ENCODE peak calls at places on chromosomes 5 and 9, in six cellular contexts. Z is AML-193; W is GF-D8; Y is breast epithelium; Q is activated T-helper 2 cell treated with anti-CD3 and anti-CD28 coated beads, Interferon-gamma antibody, Interleukin-2, Interleukin-4, amounts not matched to agents 10 μg/mL and 5 μg/mL and 100 μg/mL, durations not matched to agents 14 hours and 24 hours and 36 hours; E is tibial nerve. T is an unnamed sample.

GRCh38 chr5:170141636-170142035 is 35.9 kb downstream of the FOXI1 start:
- DNase-seq in Z (no peak), W (no peak), Y (no peak), Q (no peak), E (no peak), T (no peak)

GRCh38 chr5:107893642-107894041 is 222.9 kb upstream of the EFNA5 start:
- DNase-seq in Z (peak), W (no peak), Y (no peak), Q (no peak), E (no peak), T (no peak)

GRCh38 chr5:38780950-38781349 is 64.9 kb upstream of the OSMR start:
- DNase-seq in Z (no peak), W (no peak), Y (peak), Q (no peak), E (peak), T (peak)

GRCh38 chr5:67050125-67050524 is 146.5 kb downstream of the CD180 start:
- DNase-seq in Z (no peak), W (no peak), Y (no peak), Q (no peak), E (no peak), T (no peak)

GRCh38 chr5:15674716-15675115 is 174.7 kb downstream of the FBXL7 start:
- DNase-seq in Z (no peak), W (no peak), Y (no peak), Q (no peak), E (no peak), T (no peak)

GRCh38 chr5:73182282-73182681 is 9.3 kb downstream of the TMEM174 start:
- DNase-seq in Z (no peak), W (no peak), Y (no peak), Q (no peak), E (no peak), T (no peak)

GRCh38 chr5:65190328-65191053 is 291.2 kb downstream of the ADAMTS6 start:
- DNase-seq in Z (no peak), W (no peak), Y (no peak), Q (no peak), E (no peak), T (no peak)

GRCh38 chr5:100834519-100834918 is 68.6 kb downstream of the ST8SIA4 start:
- DNase-seq in Z (no peak), W (no peak), Y (no peak), Q (no peak), E (no peak), T (no peak)

GRCh38 chr9:110257097-110257955 is 1.0 kb upstream of the TXN start:
- DNase-seq in Z (peak), W (peak), Y (no peak), Q (no peak), E (no peak), T (no peak)

GRCh38 chr5:443239-444151 is 519 bp downstream of the EXOC3 start:
- DNase-seq in Z (peak), W (no peak), Y (no peak), Q (no peak), E (no peak), T (no peak)

GRCh38 chr9:136725612-136726011 is 13.2 kb downstream of the DIPK1B start:
- DNase-seq in Z (no peak), W (no peak), Y (no peak), Q (no peak), E (no peak), T (no peak)

GRCh38 chr5:152688561-152689274 is 283.6 kb upstream of the NMUR2 start:
- DNase-seq in Z (no peak), W (no peak), Y (no peak), Q (no peak), E (no peak), T (peak)